ENCODE peak calls at places on chromosomes 12 and 14, in five cellular contexts. V, O, F, X and P are unnamed samples.

GRCh38 chr14:95240859-95241813 is 78.6 kb downstream of the CLMN start:
- DNase-seq in V (no peak), O (no peak), F (no peak), X (no peak), P (no peak)

GRCh38 chr14:106826833-106827369 is 1300.5 kb downstream of the TMEM121 start:
- DNase-seq in V (no peak), O (no peak), F (no peak), X (no peak), P (no peak)

GRCh38 chr12:90234455-90234854 is 525.8 kb upstream of the ATP2B1 start:
- DNase-seq in V (no peak), O (no peak), F (no peak), X (peak), P (peak)

GRCh38 chr12:32983968-32984367 is 87.4 kb upstream of the PKP2 start:
- DNase-seq in V (no peak), O (peak), F (no peak), X (no peak), P (no peak)

GRCh38 chr14:100345711-100346110 is 22.6 kb downstream of the SLC25A47 start:
- DNase-seq in V (no peak), O (no peak), F (no peak), X (no peak), P (no peak)

GRCh38 chr14:32940711-32941667 is 2.3 kb downstream of the NPAS3 start:
- DNase-seq in V (no peak), O (no peak), F (no peak), X (no peak), P (no peak)

GRCh38 chr12:9390761-9391160 is 182.6 kb upstream of the PZP start:
- DNase-seq in V (no peak), O (no peak), F (no peak), X (no peak), P (no peak)

GRCh38 chr12:131673519-131674265 is 37.2 kb upstream of the SFSWAP start:
- DNase-seq in V (no peak), O (no peak), F (no peak), X (peak), P (peak)

GRCh38 chr14:75543786-75544185 is 21.5 kb downstream of the BATF start:
- DNase-seq in V (no peak), O (no peak), F (no peak), X (no peak), P (no peak)

GRCh38 chr12:121267822-121268221 is 28.7 kb downstream of the CAMKK2 start:
- DNase-seq in V (no peak), O (no peak), F (no peak), X (no peak), P (no peak)

GRCh38 chr14:89983375-89983774 is 27.6 kb downstream of the TDP1 start:
- DNase-seq in V (no peak), O (no peak), F (no peak), X (no peak), P (no peak)

GRCh38 chr12:106974525-106974924 is 12.4 kb downstream of the MTERF2 start:
- DNase-seq in V (no peak), O (no peak), F (no peak), X (no peak), P (no peak)

GRCh38 chr12:106136263-106136662 is 2.5 kb downstream of the NUAK1 start:
- DNase-seq in V (no peak), O (peak), F (peak), X (peak), P (peak)

GRCh38 chr14:71933026-71933587 is 878 bp downstream of the RGS6 start:
- DNase-seq in V (no peak), O (no peak), F (no peak), X (no peak), P (no peak)

GRCh38 chr14:22084393-22085281 is 411.0 kb upstream of the OR4E1 start:
- DNase-seq in V (no peak), O (peak), F (peak), X (peak), P (peak)

GRCh38 chr12:46916796-46917419 is 91.1 kb upstream of the SLC38A4 start:
- DNase-seq in V (no peak), O (no peak), F (no peak), X (no peak), P (peak)

GRCh38 chr14:102923201-102923919 is 897 bp downstream of the AMN start:
- DNase-seq in V (no peak), O (no peak), F (no peak), X (no peak), P (no peak)

GRCh38 chr14:23704890-23705289 is 68.7 kb downstream of the DHRS2 start:
- DNase-seq in V (no peak), O (no peak), F (no peak), X (peak), P (no peak)

GRCh38 chr12:10636611-10637010 is 23.2 kb upstream of the MAGOHB start:
- DNase-seq in V (no peak), O (no peak), F (peak), X (no peak), P (no peak)